ENCODE peak calls at places on chromosomes 12 and 14, in five cellular contexts. One of them, this sample, is unnamed.

GRCh38 chr12:65505321-65506121 is 227.0 kb downstream of the MSRB3 start:
- DNase-seq in HEK293T: no peak
- DNase-seq in T1000: no peak
- DNase-seq in astrocyte of the spinal cord: no peak
- DNase-seq in stimulated activated CD8-positive, alpha-beta memory T cell treated with anti-CD3 and anti-CD28 coated beads, Interleukin-7, amount 100 ng/mL, for 48 hours: no peak
- DNase-seq in this sample: no peak

GRCh38 chr12:122018457-122018856 is 3.2 kb upstream of the BCL7A start:
- DNase-seq in T1000: no peak
- DNase-seq in HEK293T: no peak
- DNase-seq in stimulated activated CD8-positive, alpha-beta memory T cell treated with anti-CD3 and anti-CD28 coated beads, Interleukin-7, amount 100 ng/mL, for 48 hours: no peak
- DNase-seq in astrocyte of the spinal cord: no peak
- DNase-seq in this sample: no peak

GRCh38 chr14:35858521-35859209 is 32.5 kb downstream of the BRMS1L start:
- DNase-seq in astrocyte of the spinal cord: peak
- DNase-seq in HEK293T: no peak
- DNase-seq in stimulated activated CD8-positive, alpha-beta memory T cell treated with anti-CD3 and anti-CD28 coated beads, Interleukin-7, amount 100 ng/mL, for 48 hours: no peak
- DNase-seq in T1000: no peak
- DNase-seq in this sample: no peak

GRCh38 chr14:89190779-89191513 is 226.1 kb downstream of the FOXN3 start:
- DNase-seq in stimulated activated CD8-positive, alpha-beta memory T cell treated with anti-CD3 and anti-CD28 coated beads, Interleukin-7, amount 100 ng/mL, for 48 hours: no peak
- DNase-seq in astrocyte of the spinal cord: no peak
- DNase-seq in T1000: no peak
- DNase-seq in HEK293T: no peak
- DNase-seq in this sample: no peak

GRCh38 chr14:23562822-23563472 is 4.6 kb downstream of the AP1G2 start:
- DNase-seq in T1000: peak
- DNase-seq in astrocyte of the spinal cord: peak
- DNase-seq in stimulated activated CD8-positive, alpha-beta memory T cell treated with anti-CD3 and anti-CD28 coated beads, Interleukin-7, amount 100 ng/mL, for 48 hours: no peak
- DNase-seq in HEK293T: peak
- DNase-seq in this sample: peak

GRCh38 chr12:2648406-2648805 is 146.4 kb upstream of the FKBP4 start:
- DNase-seq in astrocyte of the spinal cord: no peak
- DNase-seq in stimulated activated CD8-positive, alpha-beta memory T cell treated with anti-CD3 and anti-CD28 coated beads, Interleukin-7, amount 100 ng/mL, for 48 hours: no peak
- DNase-seq in HEK293T: no peak
- DNase-seq in T1000: no peak
- DNase-seq in this sample: no peak

GRCh38 chr12:74285773-74286172 is 251.9 kb upstream of the ATXN7L3B start:
- DNase-seq in astrocyte of the spinal cord: no peak
- DNase-seq in T1000: no peak
- DNase-seq in stimulated activated CD8-positive, alpha-beta memory T cell treated with anti-CD3 and anti-CD28 coated beads, Interleukin-7, amount 100 ng/mL, for 48 hours: no peak
- DNase-seq in HEK293T: no peak
- DNase-seq in this sample: no peak

GRCh38 chr12:84757978-84758377 is 154.6 kb downstream of the SLC6A15 start:
- DNase-seq in astrocyte of the spinal cord: no peak
- DNase-seq in stimulated activated CD8-positive, alpha-beta memory T cell treated with anti-CD3 and anti-CD28 coated beads, Interleukin-7, amount 100 ng/mL, for 48 hours: no peak
- DNase-seq in HEK293T: no peak
- DNase-seq in T1000: no peak
- DNase-seq in this sample: no peak

GRCh38 chr12:129720618-129721017 is 183.2 kb downstream of the TMEM132D start:
- DNase-seq in T1000: no peak
- DNase-seq in astrocyte of the spinal cord: no peak
- DNase-seq in HEK293T: no peak
- DNase-seq in stimulated activated CD8-positive, alpha-beta memory T cell treated with anti-CD3 and anti-CD28 coated beads, Interleukin-7, amount 100 ng/mL, for 48 hours: no peak
- DNase-seq in this sample: no peak

GRCh38 chr12:107973950-107974349 is 155.1 kb upstream of the WSCD2 start:
- DNase-seq in stimulated activated CD8-positive, alpha-beta memory T cell treated with anti-CD3 and anti-CD28 coated beads, Interleukin-7, amount 100 ng/mL, for 48 hours: no peak
- DNase-seq in astrocyte of the spinal cord: no peak
- DNase-seq in HEK293T: no peak
- DNase-seq in T1000: no peak
- DNase-seq in this sample: no peak

GRCh38 chr12:5013206-5013830 is 30.4 kb upstream of the KCNA5 start:
- DNase-seq in astrocyte of the spinal cord: peak
- DNase-seq in stimulated activated CD8-positive, alpha-beta memory T cell treated with anti-CD3 and anti-CD28 coated beads, Interleukin-7, amount 100 ng/mL, for 48 hours: no peak
- DNase-seq in HEK293T: no peak
- DNase-seq in T1000: no peak
- DNase-seq in this sample: peak

This sample was measured in H4.